ENCODE peak calls at places on chromosomes 4 and X, in ten cellular contexts. L, J, D, Y, V, F, Q, H, B and I are unnamed samples.

GRCh38 chr4:74038161-74039064 is at the start of gene CXCL3:
- DNase-seq in F (peak), D (no peak), B (peak), H (no peak), Y (no peak), V (no peak), J (peak), Q (peak), L (peak), I (no peak)

GRCh38 chrX:74923942-74924448 is 1.3 kb downstream of the NEXMIF start:
- DNase-seq in F (no peak), L (no peak), B (no peak), H (no peak), D (no peak), V (no peak), J (peak), Q (no peak), Y (no peak), I (no peak)

GRCh38 chr4:146073517-146073916 is 102.0 kb upstream of the LSM6 start:
- DNase-seq in J (no peak), F (no peak), H (no peak), B (no peak), L (no peak), D (no peak), V (no peak), Y (no peak), Q (no peak), I (no peak)

GRCh38 chr4:89031272-89031671 is 25.7 kb downstream of the FAM13A start:
- DNase-seq in Q (no peak), D (no peak), J (no peak), L (no peak), V (no peak), H (no peak), F (no peak), B (no peak), Y (no peak), I (no peak)

GRCh38 chrX:101258260-101258581 is 32.9 kb downstream of the TAF7L start:
- DNase-seq in Q (no peak), F (no peak), J (no peak), Y (no peak), H (no peak), V (no peak), L (no peak), B (no peak), D (no peak), I (no peak)

GRCh38 chrX:143017272-143017671 is 8.5 kb upstream of the SPANXN4 start:
- DNase-seq in Y (no peak), B (no peak), D (no peak), L (no peak), Q (peak), V (no peak), J (no peak), H (no peak), F (no peak), I (no peak)

GRCh38 chr4:3873446-3874415 is 107.5 kb downstream of the ADRA2C start:
- DNase-seq in Q (peak), D (no peak), F (peak), B (no peak), V (no peak), H (no peak), Y (no peak), L (no peak), J (no peak), I (no peak)

GRCh38 chr4:163482197-163482596 is 8.6 kb upstream of the TKTL2 start:
- DNase-seq in F (no peak), D (no peak), Y (no peak), V (no peak), Q (no peak), H (peak), B (no peak), L (no peak), J (no peak), I (no peak)

GRCh38 chr4:169955521-169955920 is 70.7 kb downstream of the MFAP3L start:
- DNase-seq in H (no peak), L (no peak), B (no peak), Q (no peak), Y (no peak), V (no peak), D (no peak), F (no peak), J (no peak), I (no peak)

GRCh38 chr4:40292313-40292759 is 42.8 kb upstream of the CHRNA9 start:
- DNase-seq in D (no peak), F (peak), Q (no peak), H (no peak), Y (no peak), J (no peak), B (no peak), V (no peak), L (no peak), I (no peak)

GRCh38 chr4:15852524-15852923 is 74.4 kb downstream of the CD38 start:
- DNase-seq in L (no peak), H (no peak), B (no peak), V (no peak), F (no peak), D (no peak), J (no peak), Q (no peak), Y (no peak), I (no peak)

GRCh38 chr4:141314627-141315026 is 93.9 kb downstream of the ZNF330 start:
- DNase-seq in F (no peak), B (no peak), Q (no peak), J (no peak), Y (no peak), V (no peak), L (no peak), H (no peak), D (no peak), I (no peak)

GRCh38 chrX:39905475-39905889 is 192.3 kb downstream of the BCOR start:
- DNase-seq in D (no peak), L (no peak), Y (no peak), F (peak), H (no peak), B (no peak), Q (no peak), J (peak), V (no peak), I (no peak)

GRCh38 chr4:44988011-44988410 is 261.7 kb upstream of the GNPDA2 start:
- DNase-seq in F (no peak), V (no peak), J (no peak), B (no peak), Q (no peak), H (no peak), D (no peak), L (no peak), Y (no peak), I (no peak)

GRCh38 chr4:166198041-166198440 is 325.0 kb downstream of the TLL1 start:
- DNase-seq in H (no peak), F (no peak), J (no peak), D (no peak), L (no peak), V (no peak), Y (no peak), B (no peak), Q (no peak), I (no peak)

GRCh38 chr4:150781108-150781663 is 199.2 kb downstream of the MAB21L2 start:
- DNase-seq in F (no peak), L (no peak), Q (no peak), D (no peak), B (no peak), J (no peak), Y (no peak), H (no peak), V (no peak), I (no peak)

GRCh38 chr4:24871176-24871575 is 41.7 kb downstream of the CCDC149 start:
- DNase-seq in Q (no peak), Y (no peak), F (no peak), H (no peak), J (no peak), D (no peak), L (no peak), V (no peak), B (no peak), I (no peak)

GRCh38 chr4:158673633-158674032 is 1.5 kb downstream of the ETFDH start:
- DNase-seq in Q (no peak), J (no peak), B (no peak), V (no peak), F (no peak), D (no peak), L (no peak), H (no peak), Y (no peak), I (no peak)

GRCh38 chrX:45862801-45863200 is 662.1 kb upstream of the DIPK2B start:
- DNase-seq in F (no peak), L (no peak), J (no peak), Q (no peak), V (no peak), Y (no peak), H (no peak), D (no peak), B (no peak), I (no peak)

GRCh38 chrX:155070663-155070974 is 317 bp downstream of the CMC4 start:
- DNase-seq in B (no peak), V (no peak), D (no peak), J (peak), L (no peak), H (no peak), F (peak), Y (no peak), Q (no peak), I (no peak)

GRCh38 chr4:153296424-153296823 is 48.1 kb upstream of the MND1 start:
- DNase-seq in Y (no peak), D (no peak), V (no peak), B (no peak), F (no peak), L (no peak), Q (no peak), J (peak), H (no peak), I (no peak)

GRCh38 chr4:76658231-76659102 is 223.4 kb downstream of the SHROOM3 start:
- DNase-seq in H (no peak), L (no peak), F (no peak), J (no peak), V (no peak), Q (peak), Y (no peak), D (no peak), B (no peak), I (no peak)

GRCh38 chr4:102217345-102217744 is 127.9 kb downstream of the SLC39A8 start:
- DNase-seq in B (no peak), J (no peak), Y (no peak), L (no peak), Q (no peak), H (no peak), V (no peak), F (no peak), D (no peak), I (no peak)

GRCh38 chr4:24519649-24520048 is 64.7 kb downstream of the DHX15 start:
- DNase-seq in Y (no peak), D (no peak), J (no peak), L (peak), F (no peak), V (no peak), Q (peak), B (no peak), H (no peak), I (no peak)

GRCh38 chr4:154024097-154024496 is 235.2 kb upstream of the SFRP2 start:
- DNase-seq in L (no peak), F (no peak), J (no peak), V (no peak), D (no peak), B (no peak), Q (no peak), H (no peak), Y (no peak), I (no peak)

GRCh38 chrX:53223955-53224859 is 800 bp downstream of the KDM5C start:
- DNase-seq in Q (peak), V (peak), B (no peak), J (peak), L (no peak), Y (no peak), H (no peak), D (peak), F (peak), I (no peak)

GRCh38 chrX:70452143-70452733 is 7.6 kb downstream of the DLG3 start:
- DNase-seq in H (no peak), B (no peak), Q (peak), D (peak), J (peak), L (peak), F (peak), V (peak), Y (peak), I (no peak)

GRCh38 chr4:80192937-80193336 is 4.4 kb upstream of the PRDM8 start:
- DNase-seq in F (no peak), Y (no peak), H (no peak), Q (no peak), L (no peak), B (no peak), D (no peak), J (no peak), V (no peak), I (no peak)

GRCh38 chr4:66569228-66569627 is 898.9 kb upstream of the EPHA5 start:
- DNase-seq in J (no peak), V (no peak), F (no peak), Q (no peak), D (no peak), Y (no peak), L (no peak), H (no peak), B (no peak), I (no peak)

GRCh38 chr4:146916479-146917076 is 29.1 kb downstream of the TTC29 start:
- DNase-seq in Y (no peak), J (no peak), L (no peak), F (peak), D (no peak), Q (peak), V (peak), H (no peak), B (no peak), I (no peak)

GRCh38 chrX:70219938-70220764 is 14.3 kb upstream of the AWAT1 start:
- DNase-seq in D (no peak), H (no peak), L (no peak), Y (no peak), Q (peak), B (peak), J (peak), V (no peak), F (peak), I (no peak)

GRCh38 chrX:48492293-48492910 is 16.4 kb upstream of the PORCN start:
- DNase-seq in J (no peak), V (no peak), Q (no peak), F (peak), D (no peak), L (no peak), Y (no peak), H (no peak), B (no peak), I (no peak)

GRCh38 chrX:131032646-131033230 is 25.4 kb upstream of the ARHGAP36 start:
- DNase-seq in F (no peak), H (no peak), B (no peak), D (no peak), L (no peak), Y (no peak), Q (no peak), J (no peak), V (no peak), I (no peak)

GRCh38 chrX:39582091-39582490 is 515.7 kb downstream of the BCOR start:
- DNase-seq in B (peak), H (no peak), J (no peak), D (no peak), F (no peak), Q (no peak), L (peak), V (no peak), Y (no peak), I (no peak)